ENCODE peak calls at places on chromosome 16, in four cellular contexts. V, O, K and P are unnamed samples. For H3K4me1 and H3K27me3, the result is how much of the 10 kb centered on the place peaks cover.

GRCh38 chr16:66961065-66961744 is at the start of gene CES3:
- DNase-seq in V (peak), O (no peak), K (no peak), P (peak)

GRCh38 chr16:77993111-77993571 is 29.2 kb upstream of the CLEC3A start:
- DNase-seq in V (no peak), O (no peak), K (no peak), P (no peak)

GRCh38 chr16:79469999-79470398 is 130.5 kb downstream of the MAF start:
- DNase-seq in V (no peak), O (peak), K (no peak), P (no peak)

GRCh38 chr16:69267633-69268032 is 43.5 kb upstream of the VPS4A start:
- DNase-seq in V (no peak), O (no peak), K (no peak), P (no peak)

GRCh38 chr16:81565633-81566032 is 121.0 kb downstream of the CMIP start:
- DNase-seq in V (no peak), O (no peak), K (no peak), P (no peak)

GRCh38 chr16:831571-832443 is 31.3 kb upstream of the GNG13 start:
- DNase-seq in V (no peak), O (no peak), K (no peak), P (no peak)

GRCh38 chr16:54425681-54426549 is 139.3 kb upstream of the IRX3 start:
- DNase-seq in V (no peak), O (no peak), K (peak), P (no peak)

GRCh38 chr16:86992587-86992986 is 324.6 kb downstream of the C16orf95 start:
- DNase-seq in V (no peak), O (no peak), K (no peak), P (no peak)

GRCh38 chr16:30893082-30893743 is 664 bp downstream of the BCL7C start:
- DNase-seq in V (peak), O (no peak), K (peak), P (no peak)

GRCh38 chr16:23145608-23146007 is 3.6 kb downstream of the USP31 start:
- DNase-seq in V (no peak), O (no peak), K (no peak), P (no peak)

GRCh38 chr16:84423416-84423837 is 55.1 kb downstream of the ATP2C2 start:
- DNase-seq in V (no peak), O (no peak), K (no peak), P (peak)

GRCh38 chr16:17224859-17225258 is 245.9 kb downstream of the XYLT1 start:
- DNase-seq in V (no peak), O (peak), K (peak), P (no peak)

GRCh38 chr16:75477680-75478473 is 13.4 kb upstream of the TMEM170A start:
- DNase-seq in V (no peak), O (no peak), K (no peak), P (no peak)

GRCh38 chr16:68978303-68978954 is 127.0 kb upstream of the HAS3 start:
- DNase-seq in V (no peak), O (no peak), K (no peak), P (no peak)

GRCh38 chr16:66354321-66354854 is 12.1 kb upstream of the CDH5 start:
- DNase-seq in V (no peak), O (no peak), K (no peak), P (no peak)

GRCh38 chr16:87582221-87582965 is 19.9 kb upstream of the JPH3 start:
- DNase-seq in V (no peak), O (peak), K (peak), P (no peak)

GRCh38 chr16:6016530-6017184 is 919.1 kb upstream of the EEF2KMT start:
- DNase-seq in V (no peak), O (no peak), K (no peak), P (no peak)

GRCh38 chr16:30740364-30741251 is 7.6 kb upstream of the PHKG2 start:
- DNase-seq in V (no peak), O (peak), K (peak), P (no peak)

GRCh38 chr16:70529051-70529777 is 5.6 kb downstream of the SF3B3 start:
- DNase-seq in V (no peak), O (no peak), K (no peak), P (no peak)

GRCh38 chr16:74321356-74321755 is 24.7 kb downstream of the PSMD7 start:
- DNase-seq in V (no peak), O (no peak), K (no peak), P (no peak)

GRCh38 chr16:57801856-57802634 is at the start of gene KIFC3:
- DNase-seq in V (peak), O (peak), K (no peak), P (peak)
- H3K4me1 ChIP-seq in V (under half), O (half or more), K (under half), P (under half)

DNA sequence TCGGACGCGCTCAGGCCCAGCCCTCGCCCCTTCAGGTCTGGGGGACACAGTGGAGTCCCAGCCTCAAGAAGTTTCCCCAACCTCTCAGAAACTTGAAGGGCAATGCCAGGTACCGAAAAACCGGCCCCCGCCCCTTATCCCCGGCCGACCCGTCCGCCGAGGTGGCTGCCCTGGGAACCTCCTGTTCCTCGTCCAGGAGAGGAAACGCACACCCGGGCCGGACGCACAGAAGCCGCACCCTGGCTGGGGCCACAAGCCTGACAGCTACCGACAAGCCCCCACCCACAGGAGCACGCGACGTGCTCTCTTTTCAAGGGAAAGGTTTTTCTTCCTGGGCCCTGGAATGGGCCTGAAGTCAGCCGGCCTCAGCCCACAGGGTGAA is 37.2 kb downstream of the CBFA2T3 start:
- DNase-seq in V (no peak), O (peak), K (no peak), P (no peak)
- H3K27me3 ChIP-seq in V (under half), O (under half), K (under half), P (half or more)

DNA sequence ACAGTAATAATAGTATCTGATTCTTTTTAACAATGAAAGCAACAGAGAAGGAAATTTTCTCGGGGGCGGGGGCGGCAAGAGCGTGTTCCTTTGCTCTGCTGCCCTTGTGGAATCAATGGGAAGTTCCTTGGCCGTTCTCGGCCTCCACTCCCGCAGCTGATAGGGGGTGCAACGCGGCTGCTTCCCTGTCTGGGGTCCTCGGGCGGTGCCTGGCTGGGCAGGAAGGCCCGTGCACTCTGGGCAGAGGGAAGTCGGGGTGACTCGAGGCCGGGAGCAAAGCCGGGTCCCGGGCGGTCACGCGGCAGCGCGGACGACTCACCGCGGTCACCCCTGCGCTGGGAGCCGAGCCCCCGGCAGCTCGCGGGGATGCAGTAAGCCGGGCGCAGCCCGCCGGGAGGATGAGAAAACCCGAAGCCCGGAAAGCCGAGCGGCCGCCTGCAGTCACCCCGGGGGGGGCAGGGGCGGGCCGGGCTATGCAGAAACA is 2.5 kb downstream of the TUBB3 start:
- DNase-seq in V (no peak), O (no peak), K (no peak), P (no peak)
- H3K4me1 ChIP-seq in V (under half), O (under half), K (under half), P (under half)

DNA sequence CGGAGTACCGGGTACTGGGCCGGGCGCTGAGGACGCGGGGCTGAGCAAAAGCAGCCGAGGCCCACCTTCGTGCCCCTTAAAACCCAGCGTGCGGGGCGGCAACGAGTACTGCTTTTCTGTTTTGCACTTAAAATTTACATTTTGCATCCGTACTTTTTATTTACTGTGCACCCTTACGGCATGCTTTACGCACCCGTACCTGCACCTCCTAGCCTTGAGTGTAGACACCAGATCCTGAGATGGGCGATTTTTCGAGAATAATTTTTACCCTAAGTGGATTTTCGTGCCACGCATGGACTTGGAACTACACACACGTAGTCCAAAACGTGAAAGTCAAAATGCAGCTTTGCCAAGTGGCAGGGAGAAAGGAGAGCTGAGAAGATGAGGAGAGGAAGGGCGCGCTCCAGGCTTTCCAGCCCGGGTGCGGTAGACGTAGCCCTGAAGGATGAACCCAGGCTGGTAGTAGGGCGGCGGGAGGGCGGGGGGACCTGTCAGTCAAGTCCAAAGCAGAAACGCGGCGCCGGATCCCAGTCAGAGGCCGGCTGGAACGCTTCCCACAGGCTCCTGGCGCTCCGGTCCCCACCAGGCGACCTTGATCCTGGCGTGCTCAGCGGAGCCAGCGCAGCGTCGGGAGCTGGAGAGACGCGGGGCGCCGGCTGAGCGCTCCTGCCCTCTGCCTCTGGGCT is 1.2 kb upstream of the CBLN1 start:
- DNase-seq in V (no peak), O (peak), K (no peak), P (peak)
- H3K27me3 ChIP-seq in V (under half), O (half or more), K (half or more), P (half or more)